ENCODE peak calls at places on chromosomes 13 and 19, in six cellular contexts. One of them, this sample, is unnamed.

GRCh38 chr19:29694669-29695627 is 20.1 kb downstream of the C19orf12 start:
- DNase-seq in K562: peak
- DNase-seq in HepG2: peak
- DNase-seq in GM12878: no peak
- DNase-seq in SK-N-SH: peak
- DNase-seq in H1: peak
- DNase-seq in this sample: peak

GRCh38 chr13:50318887-50319286 is 303.6 kb downstream of the KCNRG start:
- DNase-seq in H1: no peak
- DNase-seq in HepG2: no peak
- DNase-seq in K562: peak
- DNase-seq in GM12878: no peak
- DNase-seq in SK-N-SH: no peak
- DNase-seq in this sample: no peak

GRCh38 chr13:41562083-41562482 is 104.7 kb downstream of the RGCC start:
- DNase-seq in H1: no peak
- DNase-seq in K562: no peak
- DNase-seq in HepG2: no peak
- DNase-seq in SK-N-SH: no peak
- DNase-seq in GM12878: no peak
- DNase-seq in this sample: no peak

GRCh38 chr13:97191143-97191542 is 31.0 kb upstream of the MBNL2 start:
- DNase-seq in SK-N-SH: no peak
- DNase-seq in K562: peak
- DNase-seq in H1: no peak
- DNase-seq in GM12878: no peak
- DNase-seq in HepG2: no peak
- DNase-seq in this sample: no peak

GRCh38 chr19:54426291-54426918 is 11.1 kb downstream of the TTYH1 start:
- DNase-seq in K562: no peak
- DNase-seq in SK-N-SH: no peak
- DNase-seq in GM12878: no peak
- DNase-seq in HepG2: no peak
- DNase-seq in H1: no peak
- DNase-seq in this sample: peak

GRCh38 chr19:44777715-44778347 is at the start of gene CBLC:
- DNase-seq in HepG2: peak
- DNase-seq in H1: peak
- DNase-seq in SK-N-SH: peak
- DNase-seq in GM12878: no peak
- DNase-seq in K562: peak
- DNase-seq in this sample: no peak

GRCh38 chr13:80105350-80105749 is 235.6 kb downstream of the SPRY2 start:
- DNase-seq in HepG2: no peak
- DNase-seq in SK-N-SH: no peak
- DNase-seq in GM12878: no peak
- DNase-seq in K562: no peak
- DNase-seq in H1: no peak
- DNase-seq in this sample: no peak

GRCh38 chr13:113843864-113844556 is 19.9 kb downstream of the GAS6 start:
- DNase-seq in K562: no peak
- DNase-seq in H1: no peak
- DNase-seq in HepG2: no peak
- DNase-seq in SK-N-SH: no peak
- DNase-seq in GM12878: no peak
- DNase-seq in this sample: no peak

GRCh38 chr13:52455677-52456041 is 381 bp downstream of the CKAP2 start:
- DNase-seq in HepG2: peak
- DNase-seq in SK-N-SH: peak
- DNase-seq in H1: no peak
- DNase-seq in K562: peak
- DNase-seq in GM12878: no peak
- DNase-seq in this sample: peak

GRCh38 chr19:58569943-58570670 is 3.0 kb downstream of the MZF1 start:
- DNase-seq in SK-N-SH: no peak
- DNase-seq in GM12878: no peak
- DNase-seq in K562: no peak
- DNase-seq in HepG2: no peak
- DNase-seq in H1: no peak
- DNase-seq in this sample: no peak

GRCh38 chr13:19650742-19651141 is 17.3 kb downstream of the MPHOSPH8 start:
- DNase-seq in HepG2: no peak
- DNase-seq in K562: no peak
- DNase-seq in GM12878: no peak
- DNase-seq in H1: no peak
- DNase-seq in SK-N-SH: no peak
- DNase-seq in this sample: no peak

GRCh38 chr13:51831519-51831918 is 13.5 kb downstream of the TMEM272 start:
- DNase-seq in GM12878: no peak
- DNase-seq in H1: no peak
- DNase-seq in SK-N-SH: no peak
- DNase-seq in HepG2: no peak
- DNase-seq in K562: no peak
- DNase-seq in this sample: no peak

GRCh38 chr19:50401505-50402450 is 17.0 kb upstream of the SPIB start:
- DNase-seq in GM12878: no peak
- DNase-seq in H1: no peak
- DNase-seq in HepG2: no peak
- DNase-seq in SK-N-SH: peak
- DNase-seq in K562: no peak
- DNase-seq in this sample: no peak

GRCh38 chr19:39401549-39402416 is 4.9 kb upstream of the ZFP36 start:
- DNase-seq in H1: no peak
- DNase-seq in SK-N-SH: no peak
- DNase-seq in HepG2: peak
- DNase-seq in GM12878: no peak
- DNase-seq in K562: no peak
- DNase-seq in this sample: peak

GRCh38 chr19:17178291-17178690 is 36.9 kb upstream of the USE1 start:
- DNase-seq in HepG2: no peak
- DNase-seq in K562: no peak
- DNase-seq in GM12878: no peak
- DNase-seq in H1: no peak
- DNase-seq in SK-N-SH: no peak
- DNase-seq in this sample: no peak

GRCh38 chr19:18205180-18205915 is 1.5 kb upstream of the RAB3A start:
- DNase-seq in HepG2: no peak
- DNase-seq in K562: peak
- DNase-seq in H1: no peak
- DNase-seq in SK-N-SH: peak
- DNase-seq in GM12878: no peak
- DNase-seq in this sample: no peak

GRCh38 chr19:38975214-38975860 is at the start of gene FBXO17:
- DNase-seq in GM12878: no peak
- DNase-seq in SK-N-SH: peak
- DNase-seq in H1: no peak
- DNase-seq in HepG2: peak
- DNase-seq in K562: peak
- DNase-seq in this sample: peak

GRCh38 chr19:9858766-9859165 is 23.6 kb downstream of the PIN1 start:
- DNase-seq in SK-N-SH: no peak
- DNase-seq in K562: no peak
- DNase-seq in H1: no peak
- DNase-seq in GM12878: no peak
- DNase-seq in HepG2: no peak
- DNase-seq in this sample: no peak

GRCh38 chr13:38008636-38009035 is 139.1 kb upstream of the TRPC4 start:
- DNase-seq in GM12878: no peak
- DNase-seq in K562: no peak
- DNase-seq in H1: no peak
- DNase-seq in SK-N-SH: no peak
- DNase-seq in HepG2: no peak
- DNase-seq in this sample: no peak

GRCh38 chr13:30307194-30307965 is at the start of gene KATNAL1:
- DNase-seq in K562: peak
- DNase-seq in SK-N-SH: peak
- DNase-seq in GM12878: no peak
- DNase-seq in HepG2: peak
- DNase-seq in H1: peak
- DNase-seq in this sample: peak

GRCh38 chr13:112740502-112741131 is 50.8 kb downstream of the ATP11A start:
- DNase-seq in GM12878: no peak
- DNase-seq in SK-N-SH: no peak
- DNase-seq in HepG2: no peak
- DNase-seq in K562: peak
- DNase-seq in H1: no peak
- DNase-seq in this sample: no peak

GRCh38 chr13:32476892-32477291 is 49.0 kb upstream of the N4BP2L1 start:
- DNase-seq in K562: no peak
- DNase-seq in HepG2: no peak
- DNase-seq in H1: no peak
- DNase-seq in GM12878: no peak
- DNase-seq in SK-N-SH: no peak
- DNase-seq in this sample: no peak
- TF ChIP-seq CHD2 in K562: no peak
- TF ChIP-seq CHD2 in HepG2: no peak
- TF ChIP-seq CHD2 in H1: no peak
- TF ChIP-seq CHD2 in GM12878: no peak
- TF ChIP-seq CHD2 in SK-N-SH: no peak
- TF ChIP-seq CHD2 in this sample: no peak

GRCh38 chr13:85536706-85537105 is 262.5 kb downstream of the SLITRK6 start:
- DNase-seq in SK-N-SH: no peak
- DNase-seq in K562: no peak
- DNase-seq in GM12878: no peak
- DNase-seq in HepG2: no peak
- DNase-seq in H1: no peak
- DNase-seq in this sample: no peak
- H3K4me2 ChIP-seq in SK-N-SH: no peak
- H3K4me2 ChIP-seq in K562: no peak
- H3K4me2 ChIP-seq in GM12878: no peak
- H3K4me2 ChIP-seq in HepG2: no peak
- H3K4me2 ChIP-seq in H1: no peak
- H3K4me2 ChIP-seq in this sample: no peak

GRCh38 chr13:91349992-91350911 is 2.8 kb downstream of the MIR17HG start:
- DNase-seq in HepG2: no peak
- DNase-seq in H1: no peak
- DNase-seq in SK-N-SH: no peak
- DNase-seq in K562: no peak
- DNase-seq in GM12878: no peak
- DNase-seq in this sample: no peak
- TF ChIP-seq CHD2 in HepG2: no peak
- TF ChIP-seq CHD2 in H1: no peak
- TF ChIP-seq CHD2 in SK-N-SH: no peak
- TF ChIP-seq CHD2 in K562: no peak
- TF ChIP-seq CHD2 in GM12878: no peak
- TF ChIP-seq CHD2 in this sample: no peak

GRCh38 chr13:32224916-32225315 is 90.2 kb downstream of the ZAR1L start:
- DNase-seq in H1: no peak
- DNase-seq in SK-N-SH: no peak
- DNase-seq in GM12878: no peak
- DNase-seq in HepG2: no peak
- DNase-seq in K562: no peak
- DNase-seq in this sample: no peak

GRCh38 chr13:32229443-32229842 is 85.7 kb downstream of the ZAR1L start:
- DNase-seq in K562: no peak
- DNase-seq in H1: no peak
- DNase-seq in SK-N-SH: no peak
- DNase-seq in GM12878: no peak
- DNase-seq in HepG2: no peak
- DNase-seq in this sample: no peak

GRCh38 chr13:32222046-32222676 is 93.0 kb downstream of the ZAR1L start:
- DNase-seq in K562: no peak
- DNase-seq in H1: no peak
- DNase-seq in SK-N-SH: no peak
- DNase-seq in HepG2: no peak
- DNase-seq in GM12878: no peak
- DNase-seq in this sample: no peak

GRCh38 chr13:32228330-32229041 is 86.7 kb downstream of the ZAR1L start:
- DNase-seq in SK-N-SH: no peak
- DNase-seq in K562: no peak
- DNase-seq in H1: no peak
- DNase-seq in GM12878: no peak
- DNase-seq in HepG2: no peak
- DNase-seq in this sample: peak

DNA sequence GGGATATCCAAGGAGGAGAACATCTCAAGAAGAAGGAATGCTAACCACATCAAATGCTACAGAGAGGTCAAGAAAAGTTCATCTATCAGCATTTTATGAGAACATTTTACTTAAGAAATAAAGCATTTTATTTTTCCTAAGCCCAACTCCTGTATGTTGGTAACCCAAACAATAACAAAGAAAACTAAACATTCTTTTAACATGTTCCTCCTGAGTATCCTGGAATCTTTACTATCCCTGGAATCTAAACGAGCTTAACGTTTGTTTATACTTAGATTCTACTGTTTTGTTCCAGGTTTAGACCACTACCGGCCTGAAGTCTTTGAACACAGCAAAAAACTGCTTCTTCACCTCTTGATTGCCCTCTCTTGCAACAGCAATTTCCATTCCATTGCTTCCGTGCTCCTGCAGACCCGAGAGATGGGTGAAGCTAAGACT is 89.7 kb downstream of the ZAR1L start:
- DNase-seq in HepG2: no peak
- DNase-seq in SK-N-SH: no peak
- DNase-seq in H1: no peak
- DNase-seq in GM12878: no peak
- DNase-seq in K562: no peak
- DNase-seq in this sample: no peak
- H3K4me2 ChIP-seq in HepG2: no peak
- H3K4me2 ChIP-seq in SK-N-SH: no peak
- H3K4me2 ChIP-seq in H1: no peak
- H3K4me2 ChIP-seq in GM12878: no peak
- H3K4me2 ChIP-seq in K562: no peak
- H3K4me2 ChIP-seq in this sample: no peak